ENCODE peak calls at places on chromosome 2, in ten cellular contexts. I, T, J, Q, N, Y, M, V, R and Z are unnamed samples.

GRCh38 chr2:25222475-25223121 is 54.2 kb upstream of the POMC start:
- DNase-seq in I (no peak), T (no peak), J (no peak), Q (no peak), N (no peak), Y (no peak), M (no peak), V (no peak), R (no peak), Z (no peak)

GRCh38 chr2:24354899-24355298 is 5.4 kb downstream of the ITSN2 start:
- DNase-seq in I (peak), T (no peak), J (no peak), Q (no peak), N (no peak), Y (no peak), M (no peak), V (no peak), R (no peak), Z (no peak)

GRCh38 chr2:233385489-233386044 is 31.3 kb downstream of the DGKD start:
- DNase-seq in I (peak), T (no peak), J (no peak), Q (no peak), N (peak), Y (no peak), M (no peak), V (no peak), R (no peak), Z (no peak)

GRCh38 chr2:104656496-104657310 is 197.2 kb upstream of the POU3F3 start:
- DNase-seq in I (no peak), T (no peak), J (no peak), Q (no peak), N (no peak), Y (peak), M (no peak), V (peak), R (no peak), Z (no peak)

GRCh38 chr2:26068602-26069298 is 34.9 kb downstream of the RAB10 start:
- DNase-seq in I (peak), T (no peak), J (peak), Q (no peak), N (peak), Y (no peak), M (no peak), V (no peak), R (peak), Z (no peak)

GRCh38 chr2:85769236-85769986 is 15.6 kb downstream of the ATOH8 start:
- DNase-seq in I (peak), T (no peak), J (peak), Q (no peak), N (peak), Y (peak), M (no peak), V (no peak), R (no peak), Z (no peak)

GRCh38 chr2:189363559-189363958 is 77.7 kb upstream of the WDR75 start:
- DNase-seq in I (no peak), T (no peak), J (peak), Q (no peak), N (peak), Y (no peak), M (no peak), V (no peak), R (no peak), Z (no peak)

GRCh38 chr2:36322108-36322507 is 33.5 kb upstream of the CRIM1 start:
- DNase-seq in I (no peak), T (no peak), J (peak), Q (no peak), N (peak), Y (peak), M (no peak), V (no peak), R (peak), Z (no peak)

GRCh38 chr2:240873805-240874714 is 5.4 kb downstream of the AGXT start:
- DNase-seq in I (no peak), T (peak), J (no peak), Q (no peak), N (peak), Y (no peak), M (no peak), V (no peak), R (no peak), Z (no peak)

GRCh38 chr2:47437287-47437686 is 34.3 kb downstream of the MSH2 start:
- DNase-seq in I (peak), T (no peak), J (peak), Q (no peak), N (peak), Y (no peak), M (no peak), V (no peak), R (peak), Z (no peak)

GRCh38 chr2:41782306-41783158 is 265.3 kb upstream of the PKDCC start:
- DNase-seq in I (peak), T (no peak), J (peak), Q (peak), N (peak), Y (peak), M (no peak), V (no peak), R (no peak), Z (no peak)

GRCh38 chr2:62654423-62654791 is 51.1 kb upstream of the EHBP1 start:
- DNase-seq in I (no peak), T (no peak), J (no peak), Q (no peak), N (no peak), Y (no peak), M (no peak), V (no peak), R (peak), Z (no peak)
- TF ChIP-seq CTCF in I (no peak), T (no peak), J (no peak), Q (no peak), N (no peak), Y (no peak), M (no peak), V (no peak), R (no peak), Z (no peak)

GRCh38 chr2:20448246-20449046 is 1.6 kb downstream of the RHOB start:
- DNase-seq in I (no peak), T (no peak), J (no peak), Q (peak), N (peak), Y (no peak), M (peak), V (no peak), R (no peak), Z (no peak)

GRCh38 chr2:20446280-20446916 is 476 bp upstream of the RHOB start:
- DNase-seq in I (no peak), T (no peak), J (no peak), Q (no peak), N (no peak), Y (peak), M (peak), V (peak), R (no peak), Z (no peak)

GRCh38 chr2:20446917-20447436 is at the start of gene RHOB:
- DNase-seq in I (peak), T (peak), J (peak), Q (peak), N (peak), Y (peak), M (peak), V (peak), R (peak), Z (peak)

GRCh38 chr2:20449501-20450200 is 2.8 kb downstream of the RHOB start:
- DNase-seq in I (no peak), T (no peak), J (no peak), Q (no peak), N (peak), Y (no peak), M (peak), V (no peak), R (no peak), Z (no peak)

DNA sequence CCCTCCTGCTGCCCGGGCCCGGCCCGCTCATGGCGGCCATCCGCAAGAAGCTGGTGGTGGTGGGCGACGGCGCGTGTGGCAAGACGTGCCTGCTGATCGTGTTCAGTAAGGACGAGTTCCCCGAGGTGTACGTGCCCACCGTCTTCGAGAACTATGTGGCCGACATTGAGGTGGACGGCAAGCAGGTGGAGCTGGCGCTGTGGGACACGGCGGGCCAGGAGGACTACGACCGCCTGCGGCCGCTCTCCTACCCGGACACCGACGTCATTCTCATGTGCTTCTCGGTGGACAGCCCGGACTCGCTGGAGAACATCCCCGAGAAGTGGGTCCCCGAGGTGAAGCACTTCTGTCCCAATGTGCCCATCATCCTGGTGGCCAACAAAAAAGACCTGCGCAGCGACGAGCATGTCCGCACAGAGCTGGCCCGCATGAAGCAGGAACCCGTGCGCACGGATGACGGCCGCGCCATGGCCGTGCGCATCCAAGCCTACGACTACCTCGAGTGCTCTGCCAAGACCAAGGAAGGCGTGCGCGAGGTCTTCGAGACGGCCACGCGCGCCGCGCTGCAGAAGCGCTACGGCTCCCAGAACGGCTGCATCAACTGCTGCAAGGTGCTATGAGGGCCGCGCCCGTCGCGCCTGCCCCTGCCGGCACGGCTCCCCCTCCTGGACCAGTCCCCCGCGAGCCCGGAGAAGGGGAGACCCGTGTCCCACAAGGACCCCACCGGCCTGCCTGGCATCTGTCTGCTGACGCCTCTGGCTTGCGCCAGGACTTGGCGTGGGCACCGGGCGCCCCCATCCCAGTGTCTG is 767 bp downstream of the RHOB start:
- DNase-seq in I (no peak), T (peak), J (peak), Q (peak), N (peak), Y (no peak), M (peak), V (peak), R (no peak), Z (no peak)
- TF ChIP-seq CTCF in I (no peak), T (no peak), J (no peak), Q (no peak), N (no peak), Y (no peak), M (no peak), V (no peak), R (peak), Z (no peak)

GRCh38 chr2:66445076-66445724 is 10.3 kb downstream of the MEIS1 start:
- DNase-seq in I (no peak), T (no peak), J (no peak), Q (no peak), N (no peak), Y (peak), M (no peak), V (peak), R (no peak), Z (no peak)
- TF ChIP-seq CTCF in I (no peak), T (no peak), J (no peak), Q (peak), N (no peak), Y (peak), M (no peak), V (peak), R (no peak), Z (no peak)

DNA sequence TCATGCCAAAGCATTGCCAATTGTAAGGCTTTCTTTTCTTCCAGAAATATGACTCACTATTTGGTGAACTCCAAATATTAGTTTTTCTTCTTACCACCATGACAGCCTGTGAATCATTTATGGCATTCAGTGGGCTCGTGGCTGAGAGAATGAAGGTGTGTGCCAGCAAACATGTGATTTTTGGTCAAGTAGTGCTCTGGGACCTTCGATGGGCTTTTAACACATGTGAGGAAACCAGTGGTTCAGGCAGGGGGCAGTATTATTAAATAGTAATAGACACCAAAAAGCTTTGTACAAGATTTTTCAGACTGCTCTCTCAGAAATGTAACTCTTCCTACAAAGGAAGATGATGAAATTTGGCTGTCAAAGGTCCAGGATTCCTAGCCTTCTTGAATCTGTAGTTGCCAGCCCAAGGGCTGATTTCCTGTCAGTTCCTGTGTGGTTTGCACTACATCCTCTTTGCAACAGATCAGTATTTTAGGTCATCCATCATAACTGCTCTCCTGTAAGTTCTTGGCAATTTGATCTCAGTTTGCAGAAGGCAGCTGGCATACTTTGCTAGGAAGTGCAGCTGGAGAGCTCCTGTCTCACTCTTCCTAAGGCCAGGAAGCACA is 64.3 kb downstream of the BABAM2 start:
- DNase-seq in I (peak), T (no peak), J (peak), Q (no peak), N (peak), Y (peak), M (peak), V (no peak), R (peak), Z (peak)
- TF ChIP-seq CTCF in I (peak), T (no peak), J (peak), Q (no peak), N (peak), Y (no peak), M (no peak), V (peak), R (peak), Z (no peak)

DNA sequence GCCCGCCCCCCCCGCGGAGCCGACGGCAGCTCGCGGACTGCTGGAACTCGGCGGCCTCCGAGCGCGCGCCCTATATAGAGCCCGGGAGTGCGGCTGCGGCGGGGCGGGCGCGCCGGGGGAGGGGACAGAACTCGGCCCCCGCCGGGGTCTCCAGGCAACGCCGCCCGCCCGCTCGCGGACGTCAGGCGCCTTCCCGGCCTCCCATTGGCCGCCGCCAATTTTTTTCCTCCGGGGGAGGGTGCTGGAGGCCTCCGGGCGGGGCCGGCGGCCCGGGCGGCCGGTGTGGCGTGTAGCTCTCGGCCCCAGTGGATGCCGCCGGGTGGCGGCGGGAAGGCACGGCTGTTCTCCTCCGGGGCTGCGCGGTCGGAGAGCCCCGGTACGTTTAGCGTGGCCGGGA is at the start of gene ZFP36L2:
- DNase-seq in I (peak), T (peak), J (peak), Q (peak), N (peak), Y (peak), M (peak), V (peak), R (peak), Z (peak)
- TF ChIP-seq CTCF in I (no peak), T (no peak), J (no peak), Q (no peak), N (no peak), Y (peak), M (no peak), V (no peak), R (peak), Z (no peak)

GRCh38 chr2:174544156-174544555 is 53.4 kb downstream of the WIPF1 start:
- DNase-seq in I (no peak), T (no peak), J (no peak), Q (no peak), N (peak), Y (no peak), M (no peak), V (no peak), R (no peak), Z (no peak)

GRCh38 chr2:174545240-174545639 is 52.4 kb downstream of the WIPF1 start:
- DNase-seq in I (no peak), T (no peak), J (no peak), Q (no peak), N (no peak), Y (no peak), M (no peak), V (no peak), R (no peak), Z (no peak)

GRCh38 chr2:174544802-174545201 is 52.8 kb downstream of the WIPF1 start:
- DNase-seq in I (no peak), T (no peak), J (no peak), Q (no peak), N (no peak), Y (no peak), M (no peak), V (no peak), R (no peak), Z (no peak)

GRCh38 chr2:174551697-174552096 is 45.9 kb downstream of the WIPF1 start:
- DNase-seq in I (no peak), T (no peak), J (no peak), Q (no peak), N (no peak), Y (no peak), M (no peak), V (no peak), R (no peak), Z (no peak)

DNA sequence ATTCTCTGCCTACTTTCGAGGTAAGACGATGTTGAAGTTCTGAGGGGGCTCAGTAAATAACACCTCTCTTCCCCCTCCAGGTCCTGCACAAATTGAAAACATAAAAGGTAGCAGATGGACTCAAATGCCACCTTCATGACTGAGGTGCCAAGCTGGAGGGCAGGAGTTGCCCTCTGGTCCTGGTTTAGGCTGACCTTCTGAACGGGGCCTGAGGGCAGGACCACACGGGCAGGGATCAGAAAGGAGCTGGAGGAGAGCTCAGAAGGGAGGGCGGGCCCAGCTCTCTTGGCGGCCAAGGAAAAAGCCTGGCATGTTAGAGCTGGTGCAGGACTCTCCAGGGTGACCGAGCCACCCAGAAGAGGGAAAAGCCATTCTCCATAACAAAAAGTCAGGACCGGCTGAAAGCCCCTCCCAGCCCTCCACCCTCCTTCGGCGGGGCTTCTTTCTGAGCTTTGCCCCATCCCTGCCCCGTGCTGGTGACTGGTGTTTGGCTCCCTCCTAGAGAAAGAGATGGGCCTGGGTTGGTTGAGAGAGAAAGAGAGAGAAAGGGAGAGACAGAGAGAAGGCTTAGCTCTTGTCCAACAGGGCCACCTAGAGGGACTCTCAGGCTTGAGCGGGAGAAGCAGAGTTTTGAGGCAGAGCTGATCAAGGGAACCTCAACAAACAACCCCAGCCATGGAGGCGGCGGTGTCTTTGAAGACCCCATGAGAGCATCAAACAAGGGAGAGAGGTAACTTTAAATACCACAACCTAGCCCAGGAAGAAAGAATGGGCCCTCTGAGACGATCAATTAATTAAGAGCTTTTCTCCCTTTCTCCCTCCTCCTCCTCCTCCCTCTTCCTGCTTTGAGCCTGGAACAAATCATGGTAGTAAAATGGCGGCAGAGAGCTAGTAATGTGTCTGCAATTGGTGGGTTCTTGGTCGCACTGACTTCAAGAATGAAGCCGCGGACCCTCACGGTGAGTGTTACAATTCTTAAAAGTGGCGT is 50.8 kb downstream of the WIPF1 start:
- DNase-seq in I (peak), T (no peak), J (peak), Q (no peak), N (peak), Y (peak), M (no peak), V (no peak), R (peak), Z (no peak)
- TF ChIP-seq CTCF in I (peak), T (no peak), J (peak), Q (peak), N (peak), Y (no peak), M (no peak), V (peak), R (peak), Z (no peak)